ENCODE peak calls at places on chromosomes 7 and 10, in six cellular contexts. G, S, C, B, E and O are unnamed samples.

GRCh38 chr10:317219-317868 is 182.1 kb downstream of the ZMYND11 start:
- DNase-seq in S (no peak), G (peak), C (no peak), B (no peak), E (no peak), O (peak)

GRCh38 chr10:43138757-43139241 is 554 bp downstream of the CSGALNACT2 start:
- DNase-seq in C (no peak), G (peak), S (peak), B (no peak), E (no peak), O (no peak)

GRCh38 chr10:44279376-44279775 is 105.5 kb downstream of the CXCL12 start:
- DNase-seq in G (no peak), B (no peak), C (no peak), S (no peak), E (no peak), O (no peak)

GRCh38 chr7:83105948-83106347 is 56.7 kb downstream of the PCLO start:
- DNase-seq in B (no peak), G (no peak), C (no peak), E (no peak), S (no peak), O (no peak)

GRCh38 chr7:13414661-13415105 is 574.8 kb downstream of the ETV1 start:
- DNase-seq in C (no peak), E (no peak), B (no peak), G (no peak), S (no peak), O (no peak)

GRCh38 chr7:668139-668871 is 58.2 kb upstream of the DNAAF5 start:
- DNase-seq in E (no peak), C (no peak), G (peak), S (no peak), B (peak), O (no peak)

GRCh38 chr7:142455392-142455791 is 197.5 kb upstream of the PRSS58 start:
- DNase-seq in G (no peak), S (no peak), B (no peak), E (no peak), C (no peak), O (no peak)

GRCh38 chr10:103828587-103829186 is 26.7 kb downstream of the SH3PXD2A start:
- DNase-seq in G (no peak), B (no peak), C (no peak), E (no peak), S (no peak), O (no peak)

GRCh38 chr7:131745645-131746248 is 189.3 kb upstream of the PODXL start:
- DNase-seq in E (no peak), S (no peak), G (peak), C (no peak), B (no peak), O (no peak)

GRCh38 chr10:102394801-102395676 is 466 bp upstream of the NFKB2 start:
- DNase-seq in S (peak), E (peak), C (peak), B (peak), G (peak), O (no peak)

GRCh38 chr10:102393411-102394078 is 2.0 kb upstream of the NFKB2 start:
- DNase-seq in E (no peak), B (no peak), C (no peak), S (no peak), G (no peak), O (no peak)

GRCh38 chr10:102392306-102392705 is 3.2 kb upstream of the NFKB2 start:
- DNase-seq in S (no peak), G (no peak), E (no peak), B (no peak), C (no peak), O (no peak)

GRCh38 chr10:102395677-102396197 is at the start of gene NFKB2:
- DNase-seq in G (peak), C (no peak), E (no peak), S (no peak), B (no peak), O (no peak)

DNA sequence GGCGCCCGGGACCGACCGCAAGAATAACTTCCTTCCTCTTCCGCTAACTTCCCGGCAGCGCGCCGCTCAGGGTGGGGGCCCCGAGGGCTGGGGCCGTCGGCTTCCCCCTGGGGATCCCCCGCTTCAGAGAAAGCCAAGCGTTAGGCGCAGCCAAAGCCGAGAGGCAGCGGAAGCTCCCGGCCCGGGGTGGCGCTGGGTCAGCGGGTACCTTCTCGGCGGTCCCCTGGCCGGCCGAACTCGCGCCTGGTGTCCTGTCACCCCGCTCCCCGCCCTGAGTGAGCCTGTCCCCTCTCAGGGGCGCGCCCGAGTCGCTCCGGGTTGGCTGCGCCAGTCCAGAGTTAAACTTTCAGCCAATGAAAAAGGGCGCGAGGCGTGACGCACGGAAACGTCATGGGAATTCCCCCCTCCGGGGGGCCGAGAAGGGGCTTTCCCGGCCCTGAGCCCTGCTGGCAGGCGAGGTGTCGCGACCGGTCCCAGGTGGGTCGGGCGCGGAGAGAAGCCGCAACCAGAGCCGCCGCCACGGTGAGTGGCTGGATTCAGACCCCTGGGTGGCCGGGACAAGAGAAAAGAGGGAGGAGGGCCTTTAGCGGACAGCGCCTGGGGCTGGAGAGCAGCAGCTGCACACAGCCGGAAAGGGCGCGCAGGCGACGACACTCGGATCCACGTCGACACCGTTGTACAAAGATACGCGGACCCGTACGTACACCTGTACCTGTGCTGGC is 1.3 kb upstream of the NFKB2 start:
- DNase-seq in C (peak), E (peak), B (peak), S (peak), G (peak), O (peak)
- TF ChIP-seq CTCF in C (peak), E (peak), B (peak), S (peak), G (no peak), O (no peak)

GRCh38 chr7:39948932-39949928 is 826 bp upstream of the CDK13 start:
- DNase-seq in C (peak), S (peak), E (peak), B (peak), G (peak), O (peak)
- H3K4me3 ChIP-seq in C (peak), S (peak), E (peak), B (peak), G (peak), O (peak)

GRCh38 chr10:29881811-29882210 is 177.6 kb downstream of the JCAD start:
- DNase-seq in B (no peak), G (no peak), E (no peak), S (no peak), C (no peak), O (no peak)

GRCh38 chr10:29880856-29881255 is 178.5 kb downstream of the JCAD start:
- DNase-seq in C (no peak), G (no peak), E (no peak), S (no peak), B (no peak), O (no peak)

GRCh38 chr10:29881336-29881751 is 178.0 kb downstream of the JCAD start:
- DNase-seq in B (peak), C (peak), E (no peak), S (no peak), G (peak), O (no peak)

GRCh38 chr10:29882766-29883165 is 176.6 kb downstream of the JCAD start:
- DNase-seq in E (no peak), B (no peak), G (no peak), S (no peak), C (no peak), O (no peak)

DNA sequence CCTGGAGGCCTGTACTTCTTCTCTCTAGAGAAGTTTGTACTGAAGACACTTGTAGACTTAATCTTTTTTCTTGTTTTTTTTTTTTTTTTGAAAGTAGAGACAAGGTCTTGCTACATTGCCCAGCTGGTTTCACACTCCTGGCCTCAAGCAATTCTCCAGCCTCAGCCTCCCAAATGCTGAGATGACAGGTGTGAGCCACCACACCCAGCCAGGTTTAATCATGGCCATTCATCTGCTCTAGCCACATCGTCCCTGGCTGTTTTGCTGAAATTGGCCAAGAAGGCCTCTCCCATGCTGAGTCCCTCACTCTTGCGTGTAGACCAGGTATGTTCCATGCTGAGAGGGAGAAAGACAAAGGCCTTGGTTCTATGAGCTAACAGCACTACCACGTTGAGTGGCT is 176.2 kb downstream of the JCAD start:
- DNase-seq in G (no peak), B (no peak), E (no peak), S (no peak), C (no peak), O (no peak)
- TF ChIP-seq CTCF in G (no peak), B (no peak), E (no peak), S (no peak), C (no peak), O (no peak)

DNA sequence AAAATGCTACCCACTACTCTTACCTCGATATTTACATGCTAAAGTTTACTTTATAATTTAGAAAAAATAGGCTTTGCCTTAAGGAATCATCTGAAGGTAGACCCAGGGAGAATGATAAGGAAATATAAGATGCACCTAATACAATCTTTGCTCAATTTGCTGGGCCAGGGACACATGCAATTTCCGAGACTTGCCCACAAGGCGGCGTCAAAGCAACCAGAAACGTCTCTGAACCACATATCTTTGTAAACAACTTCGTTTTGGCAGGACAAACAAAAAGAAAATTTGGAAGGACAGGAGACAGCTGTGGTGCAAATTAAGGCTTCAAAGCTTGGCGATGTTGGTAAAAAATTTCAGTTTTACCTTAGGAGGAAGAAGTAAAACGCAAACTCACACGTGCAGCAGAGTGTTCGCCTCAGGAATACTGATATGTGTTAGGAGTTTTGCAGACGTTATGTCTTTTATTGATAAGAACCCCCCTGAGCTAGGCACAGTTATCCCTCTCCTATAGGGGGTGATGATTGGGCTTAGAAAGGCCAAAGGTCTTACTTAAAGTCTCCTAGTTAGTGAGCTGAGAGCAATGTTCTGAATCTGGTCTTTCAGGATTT is 134.3 kb downstream of the PRKCQ start:
- DNase-seq in E (peak), S (no peak), G (peak), B (peak), C (no peak), O (no peak)
- H3K4me3 ChIP-seq in E (no peak), S (no peak), G (no peak), B (no peak), C (no peak), O (no peak)

DNA sequence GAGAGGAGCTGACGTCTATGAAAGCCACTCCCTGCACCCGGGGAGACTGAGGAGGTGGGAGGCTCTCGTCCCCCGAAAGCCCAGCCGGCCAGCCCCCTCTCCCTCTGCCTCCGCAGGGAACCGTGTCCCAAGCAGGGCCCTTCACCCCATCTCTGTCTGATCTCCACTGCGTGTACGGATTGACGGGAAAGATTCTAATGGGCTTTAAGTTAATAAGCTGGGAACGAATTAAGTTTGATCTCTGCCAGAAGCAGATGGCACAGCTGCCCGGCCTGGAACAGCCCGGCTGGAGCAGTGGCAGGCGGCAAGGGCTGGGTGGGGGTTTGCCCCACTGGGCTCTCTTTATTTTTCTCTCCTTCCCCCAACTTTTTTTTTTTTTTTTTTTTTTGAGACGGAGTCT is 6.1 kb upstream of the SLC29A4 start:
- DNase-seq in B (no peak), S (no peak), E (no peak), G (no peak), C (no peak), O (no peak)
- TF ChIP-seq CTCF in B (no peak), S (no peak), E (no peak), G (no peak), C (no peak), O (no peak)

GRCh38 chr10:106308284-106308683 is 856.2 kb downstream of the SORCS1 start:
- DNase-seq in E (no peak), B (no peak), C (no peak), S (no peak), G (no peak), O (no peak)

GRCh38 chr10:106311590-106311989 is 852.9 kb downstream of the SORCS1 start:
- DNase-seq in E (no peak), B (no peak), G (no peak), C (no peak), S (no peak), O (no peak)

DNA sequence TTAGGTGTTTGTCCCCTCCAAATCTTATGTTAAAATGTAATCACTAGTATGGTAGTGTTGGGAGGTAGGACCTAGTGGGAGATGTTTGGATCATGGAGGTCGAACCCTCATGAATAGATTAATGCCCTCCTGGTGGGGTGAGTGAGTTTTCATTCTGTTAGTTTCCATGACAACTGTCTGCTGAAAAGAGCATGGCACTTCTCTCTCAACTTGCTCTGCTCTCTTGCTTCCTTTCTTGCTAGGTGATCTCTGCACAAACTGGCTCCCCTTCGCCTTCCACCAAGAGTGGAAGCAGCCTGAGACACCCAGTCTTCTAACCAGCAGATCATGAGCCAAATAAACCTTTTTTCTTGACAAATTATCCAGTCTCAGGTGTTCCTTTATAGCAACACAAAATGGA is 853.9 kb downstream of the SORCS1 start:
- DNase-seq in B (no peak), E (no peak), C (no peak), S (no peak), G (no peak), O (no peak)
- H3K4me3 ChIP-seq in B (no peak), E (no peak), C (no peak), S (no peak), G (no peak), O (no peak)